ENCODE peak calls at places on chromosome 7, in seven cellular contexts. One of them, this sample, is unnamed.

GRCh38 chr7:80088705-80089104 is 45.9 kb upstream of the GNAI1 start:
- DNase-seq in psoas muscle: no peak
- DNase-seq in OCI-LY7: no peak
- DNase-seq in epithelial cell of esophagus: peak
- DNase-seq in mucosa of descending colon: no peak
- DNase-seq in AG04450: no peak
- DNase-seq in neural progenitor cell: no peak
- DNase-seq in this sample: no peak

GRCh38 chr7:144834516-144835165 is 1.2 kb downstream of the TPK1 start:
- DNase-seq in psoas muscle: no peak
- DNase-seq in OCI-LY7: peak
- DNase-seq in epithelial cell of esophagus: no peak
- DNase-seq in mucosa of descending colon: peak
- DNase-seq in AG04450: no peak
- DNase-seq in neural progenitor cell: no peak
- DNase-seq in this sample: no peak

GRCh38 chr7:132066776-132067175 is 509.5 kb downstream of the PLXNA4 start:
- DNase-seq in psoas muscle: peak
- DNase-seq in OCI-LY7: no peak
- DNase-seq in epithelial cell of esophagus: no peak
- DNase-seq in mucosa of descending colon: no peak
- DNase-seq in AG04450: no peak
- DNase-seq in neural progenitor cell: no peak
- DNase-seq in this sample: no peak

GRCh38 chr7:136074840-136075239 is 97.7 kb upstream of the MTPN start:
- DNase-seq in psoas muscle: no peak
- DNase-seq in OCI-LY7: no peak
- DNase-seq in epithelial cell of esophagus: no peak
- DNase-seq in mucosa of descending colon: no peak
- DNase-seq in AG04450: no peak
- DNase-seq in neural progenitor cell: no peak
- DNase-seq in this sample: no peak

GRCh38 chr7:29563590-29564454 is at the start of gene PRR15:
- DNase-seq in psoas muscle: peak
- DNase-seq in OCI-LY7: no peak
- DNase-seq in epithelial cell of esophagus: peak
- DNase-seq in mucosa of descending colon: peak
- DNase-seq in AG04450: no peak
- DNase-seq in neural progenitor cell: peak
- DNase-seq in this sample: no peak

GRCh38 chr7:33716581-33717477 is 188.5 kb upstream of the BMPER start:
- DNase-seq in psoas muscle: no peak
- DNase-seq in OCI-LY7: peak
- DNase-seq in epithelial cell of esophagus: peak
- DNase-seq in mucosa of descending colon: no peak
- DNase-seq in AG04450: no peak
- DNase-seq in neural progenitor cell: peak
- DNase-seq in this sample: peak

GRCh38 chr7:101411477-101411954 is 48.8 kb downstream of the COL26A1 start:
- DNase-seq in psoas muscle: peak
- DNase-seq in OCI-LY7: no peak
- DNase-seq in epithelial cell of esophagus: no peak
- DNase-seq in mucosa of descending colon: no peak
- DNase-seq in AG04450: no peak
- DNase-seq in neural progenitor cell: no peak
- DNase-seq in this sample: no peak

GRCh38 chr7:24912874-24913514 is 67.0 kb downstream of the OSBPL3 start:
- DNase-seq in psoas muscle: no peak
- DNase-seq in OCI-LY7: no peak
- DNase-seq in epithelial cell of esophagus: no peak
- DNase-seq in mucosa of descending colon: no peak
- DNase-seq in AG04450: no peak
- DNase-seq in neural progenitor cell: no peak
- DNase-seq in this sample: no peak

GRCh38 chr7:83934118-83934734 is 260.4 kb downstream of the SEMA3A start:
- DNase-seq in psoas muscle: no peak
- DNase-seq in OCI-LY7: no peak
- DNase-seq in epithelial cell of esophagus: no peak
- DNase-seq in mucosa of descending colon: no peak
- DNase-seq in AG04450: no peak
- DNase-seq in neural progenitor cell: no peak
- DNase-seq in this sample: no peak

GRCh38 chr7:100887186-100887954 is 2.1 kb downstream of the UFSP1 start:
- DNase-seq in psoas muscle: no peak
- DNase-seq in OCI-LY7: peak
- DNase-seq in epithelial cell of esophagus: no peak
- DNase-seq in mucosa of descending colon: peak
- DNase-seq in AG04450: no peak
- DNase-seq in neural progenitor cell: no peak
- DNase-seq in this sample: no peak

GRCh38 chr7:129144095-129144833 is at the start of gene TSPAN33:
- DNase-seq in psoas muscle: peak
- DNase-seq in OCI-LY7: peak
- DNase-seq in epithelial cell of esophagus: peak
- DNase-seq in mucosa of descending colon: peak
- DNase-seq in AG04450: no peak
- DNase-seq in neural progenitor cell: peak
- DNase-seq in this sample: no peak

GRCh38 chr7:129146237-129146979 is 1.9 kb downstream of the TSPAN33 start:
- DNase-seq in psoas muscle: no peak
- DNase-seq in OCI-LY7: peak
- DNase-seq in epithelial cell of esophagus: no peak
- DNase-seq in mucosa of descending colon: no peak
- DNase-seq in AG04450: no peak
- DNase-seq in neural progenitor cell: no peak
- DNase-seq in this sample: peak

GRCh38 chr7:129143724-129144094 is 798 bp upstream of the TSPAN33 start:
- DNase-seq in psoas muscle: no peak
- DNase-seq in OCI-LY7: no peak
- DNase-seq in epithelial cell of esophagus: no peak
- DNase-seq in mucosa of descending colon: no peak
- DNase-seq in AG04450: no peak
- DNase-seq in neural progenitor cell: peak
- DNase-seq in this sample: no peak

GRCh38 chr7:129147723-129148122 is 3.2 kb downstream of the TSPAN33 start:
- DNase-seq in psoas muscle: no peak
- DNase-seq in OCI-LY7: no peak
- DNase-seq in epithelial cell of esophagus: no peak
- DNase-seq in mucosa of descending colon: no peak
- DNase-seq in AG04450: no peak
- DNase-seq in neural progenitor cell: no peak
- DNase-seq in this sample: no peak

GRCh38 chr7:129144834-129145668 is 544 bp downstream of the TSPAN33 start:
- DNase-seq in psoas muscle: no peak
- DNase-seq in OCI-LY7: no peak
- DNase-seq in epithelial cell of esophagus: no peak
- DNase-seq in mucosa of descending colon: peak
- DNase-seq in AG04450: no peak
- DNase-seq in neural progenitor cell: no peak
- DNase-seq in this sample: no peak
- TF ChIP-seq CTCF in psoas muscle: no peak
- TF ChIP-seq CTCF in OCI-LY7: peak
- TF ChIP-seq CTCF in epithelial cell of esophagus: peak
- TF ChIP-seq CTCF in mucosa of descending colon: no peak
- TF ChIP-seq CTCF in AG04450: peak
- TF ChIP-seq CTCF in neural progenitor cell: peak
- TF ChIP-seq CTCF in this sample: peak

GRCh38 chr7:155865830-155866545 is 53.7 kb upstream of the SHH start:
- DNase-seq in psoas muscle: no peak
- DNase-seq in OCI-LY7: no peak
- DNase-seq in epithelial cell of esophagus: no peak
- DNase-seq in mucosa of descending colon: peak
- DNase-seq in AG04450: no peak
- DNase-seq in neural progenitor cell: no peak
- DNase-seq in this sample: no peak
- H3K4me3 ChIP-seq in psoas muscle: no peak
- H3K4me3 ChIP-seq in OCI-LY7: no peak
- H3K4me3 ChIP-seq in epithelial cell of esophagus: no peak
- H3K4me3 ChIP-seq in mucosa of descending colon: no peak
- H3K4me3 ChIP-seq in AG04450: no peak
- H3K4me3 ChIP-seq in neural progenitor cell: no peak
- H3K4me3 ChIP-seq in this sample: no peak

GRCh38 chr7:140079121-140079536 is 16.4 kb upstream of the PARP12 start:
- DNase-seq in psoas muscle: peak
- DNase-seq in OCI-LY7: peak
- DNase-seq in epithelial cell of esophagus: peak
- DNase-seq in mucosa of descending colon: no peak
- DNase-seq in AG04450: peak
- DNase-seq in neural progenitor cell: peak
- DNase-seq in this sample: no peak
- TF ChIP-seq CTCF in psoas muscle: peak
- TF ChIP-seq CTCF in OCI-LY7: peak
- TF ChIP-seq CTCF in epithelial cell of esophagus: peak
- TF ChIP-seq CTCF in mucosa of descending colon: no peak
- TF ChIP-seq CTCF in AG04450: peak
- TF ChIP-seq CTCF in neural progenitor cell: peak
- TF ChIP-seq CTCF in this sample: peak

GRCh38 chr7:151877911-151878835 is 1.3 kb upstream of the PRKAG2 start:
- DNase-seq in psoas muscle: no peak
- DNase-seq in OCI-LY7: no peak
- DNase-seq in epithelial cell of esophagus: no peak
- DNase-seq in mucosa of descending colon: peak
- DNase-seq in AG04450: no peak
- DNase-seq in neural progenitor cell: peak
- DNase-seq in this sample: no peak
- H3K4me3 ChIP-seq in psoas muscle: peak
- H3K4me3 ChIP-seq in OCI-LY7: no peak
- H3K4me3 ChIP-seq in epithelial cell of esophagus: no peak
- H3K4me3 ChIP-seq in mucosa of descending colon: peak
- H3K4me3 ChIP-seq in AG04450: no peak
- H3K4me3 ChIP-seq in neural progenitor cell: peak
- H3K4me3 ChIP-seq in this sample: no peak

GRCh38 chr7:130897515-130898419 is 163.8 kb upstream of the KLF14 start:
- DNase-seq in psoas muscle: no peak
- DNase-seq in OCI-LY7: peak
- DNase-seq in epithelial cell of esophagus: no peak
- DNase-seq in mucosa of descending colon: peak
- DNase-seq in AG04450: no peak
- DNase-seq in neural progenitor cell: no peak
- DNase-seq in this sample: no peak
- TF ChIP-seq CTCF in psoas muscle: no peak
- TF ChIP-seq CTCF in OCI-LY7: no peak
- TF ChIP-seq CTCF in epithelial cell of esophagus: no peak
- TF ChIP-seq CTCF in mucosa of descending colon: no peak
- TF ChIP-seq CTCF in AG04450: no peak
- TF ChIP-seq CTCF in neural progenitor cell: no peak
- TF ChIP-seq CTCF in this sample: no peak

DNA sequence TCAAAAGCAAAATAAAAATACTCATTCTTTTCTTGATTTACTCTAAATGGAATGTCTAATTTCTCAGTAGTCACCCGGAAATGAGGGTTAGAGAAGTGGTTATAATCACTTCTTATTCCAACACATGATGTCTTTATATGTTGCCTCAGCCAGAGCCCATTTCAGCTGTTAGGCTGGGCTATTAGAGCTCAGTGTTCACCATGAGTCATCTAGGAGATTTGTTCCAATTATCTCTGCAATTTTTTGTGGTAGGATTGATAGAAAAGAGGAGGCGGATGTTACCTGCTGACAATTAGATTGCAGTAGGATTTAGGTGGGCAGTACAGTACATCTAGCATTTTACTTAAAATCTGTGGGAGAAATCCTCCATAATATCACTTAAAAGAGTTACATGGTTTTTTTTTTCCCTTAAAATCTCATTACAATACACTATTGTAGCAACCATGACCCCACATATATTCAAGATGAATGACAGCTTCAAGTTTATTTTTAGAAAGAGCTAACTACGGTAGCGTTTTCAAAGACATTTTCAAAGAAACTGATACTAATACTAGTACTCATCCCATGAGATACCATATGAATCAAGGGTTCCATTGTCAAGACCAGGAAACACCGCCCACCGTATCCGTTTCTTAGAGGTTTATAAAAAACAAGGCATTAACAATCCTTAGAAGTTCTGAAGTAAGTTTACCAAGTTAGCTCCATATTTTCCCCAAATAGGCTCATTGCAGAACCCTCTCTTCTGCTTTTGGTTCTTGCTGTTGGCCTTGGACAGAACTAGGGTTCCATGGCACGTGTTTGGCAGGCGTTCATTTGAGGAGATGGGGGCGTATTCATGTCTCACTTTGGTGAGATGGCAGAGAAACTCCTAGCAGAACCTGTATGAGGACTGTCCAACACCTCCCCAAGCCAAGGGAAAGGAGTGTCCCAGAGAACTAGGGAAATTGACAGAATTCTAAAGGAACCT is 10.4 kb downstream of the CPA2 start:
- DNase-seq in psoas muscle: no peak
- DNase-seq in OCI-LY7: no peak
- DNase-seq in epithelial cell of esophagus: peak
- DNase-seq in mucosa of descending colon: no peak
- DNase-seq in AG04450: peak
- DNase-seq in neural progenitor cell: no peak
- DNase-seq in this sample: no peak
- H3K4me3 ChIP-seq in psoas muscle: no peak
- H3K4me3 ChIP-seq in OCI-LY7: no peak
- H3K4me3 ChIP-seq in epithelial cell of esophagus: no peak
- H3K4me3 ChIP-seq in mucosa of descending colon: no peak
- H3K4me3 ChIP-seq in AG04450: no peak
- H3K4me3 ChIP-seq in neural progenitor cell: no peak
- H3K4me3 ChIP-seq in this sample: no peak

DNA sequence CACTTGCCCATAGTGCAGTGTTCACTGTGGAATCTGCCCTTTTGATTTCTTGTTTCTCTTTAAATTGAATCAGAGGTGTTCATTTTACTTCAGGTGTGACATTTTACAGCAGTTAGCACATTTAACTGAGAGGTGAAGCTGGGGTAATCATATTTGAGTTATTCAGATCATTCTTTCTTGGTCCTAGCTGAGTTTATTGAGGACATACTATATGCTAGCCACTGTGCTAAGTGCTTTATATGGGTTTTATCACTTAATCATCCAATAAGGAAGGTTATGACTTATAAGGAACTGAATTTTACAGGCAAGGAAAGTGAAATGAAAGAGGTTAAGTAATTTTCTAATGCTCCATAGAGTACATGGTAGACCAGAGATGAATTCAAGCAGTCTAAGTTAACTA is 79.7 kb downstream of the PON1 start:
- DNase-seq in psoas muscle: no peak
- DNase-seq in OCI-LY7: no peak
- DNase-seq in epithelial cell of esophagus: no peak
- DNase-seq in mucosa of descending colon: no peak
- DNase-seq in AG04450: no peak
- DNase-seq in neural progenitor cell: no peak
- DNase-seq in this sample: no peak
- TF ChIP-seq CTCF in psoas muscle: no peak
- TF ChIP-seq CTCF in OCI-LY7: no peak
- TF ChIP-seq CTCF in epithelial cell of esophagus: no peak
- TF ChIP-seq CTCF in mucosa of descending colon: no peak
- TF ChIP-seq CTCF in AG04450: no peak
- TF ChIP-seq CTCF in neural progenitor cell: no peak
- TF ChIP-seq CTCF in this sample: no peak

GRCh38 chr7:149692557-149692982 is 80.8 kb downstream of the ZNF467 start:
- DNase-seq in psoas muscle: no peak
- DNase-seq in OCI-LY7: no peak
- DNase-seq in epithelial cell of esophagus: no peak
- DNase-seq in mucosa of descending colon: no peak
- DNase-seq in AG04450: no peak
- DNase-seq in neural progenitor cell: peak
- DNase-seq in this sample: no peak
- H3K4me3 ChIP-seq in psoas muscle: peak
- H3K4me3 ChIP-seq in OCI-LY7: no peak
- H3K4me3 ChIP-seq in epithelial cell of esophagus: peak
- H3K4me3 ChIP-seq in mucosa of descending colon: no peak
- H3K4me3 ChIP-seq in AG04450: peak
- H3K4me3 ChIP-seq in neural progenitor cell: peak
- H3K4me3 ChIP-seq in this sample: peak

This sample was measured in HFF-Myc.